ENCODE peak calls at places on chromosomes 6 and 20, in seven cellular contexts. X is DND-41; G is stimulated activated CD4-positive, alpha-beta T cell treated with anti-CD3 and anti-CD28 coated beads, Interleukin-15, amount 100 ng/mL, for 1 hour; W is fibroblast of mammary gland; F is skeletal muscle cell; J is Ammon's horn; M is NCI-H187. L is an unnamed sample.

GRCh38 chr20:10984899-10985298 is 311.1 kb upstream of the JAG1 start:
- DNase-seq in X (no peak), G (no peak), W (no peak), F (no peak), J (no peak), M (no peak), L (no peak)

GRCh38 chr6:47247227-47247797 is 62.4 kb downstream of the TNFRSF21 start:
- DNase-seq in X (peak; percentile 31), G (no peak), W (peak; percentile 28), F (no peak), J (peak; percentile 48), M (no peak), L (no peak)

GRCh38 chr6:135346747-135347146 is 150.8 kb downstream of the AHI1 start:
- DNase-seq in X (peak; percentile 88), G (no peak), W (no peak), F (no peak), J (no peak), M (no peak), L (no peak)

GRCh38 chr20:41309817-41310216 is 7.7 kb downstream of the ZHX3 start:
- DNase-seq in X (no peak), G (no peak), W (peak; percentile 94), F (peak; percentile 62), J (no peak), M (no peak), L (no peak)

GRCh38 chr6:167130712-167131684 is 8.1 kb downstream of the CCR6 start:
- DNase-seq in X (no peak), G (no peak), W (no peak), F (no peak), J (no peak), M (no peak), L (no peak)

GRCh38 chr20:50982372-50982771 is 23.8 kb downstream of the MOCS3 start:
- DNase-seq in X (no peak), G (no peak), W (peak; percentile 74), F (no peak), J (no peak), M (no peak), L (no peak)

GRCh38 chr6:132213191-132213590 is 188.1 kb downstream of the MOXD1 start:
- DNase-seq in X (no peak), G (no peak), W (no peak), F (no peak), J (no peak), M (no peak), L (no peak)

GRCh38 chr6:9007062-9007461 is 571.7 kb upstream of the SLC35B3 start:
- DNase-seq in X (no peak), G (no peak), W (no peak), F (no peak), J (no peak), M (no peak), L (no peak)

GRCh38 chr6:116253505-116254296 is at the start of gene TSPYL4:
- DNase-seq in X (peak; percentile 91), G (peak; percentile 76), W (peak; percentile 95), F (peak; percentile 86), J (peak; percentile 99), M (peak; percentile 82), L (peak; percentile 67)